ENCODE peak calls at places on chromosomes 12 and 14, in nine cellular contexts. O is suprapubic skin, N is GM12892, J is prostate gland, W is lower leg skin, E is adrenal gland, L is body of pancreas, K is A549, S is ovary. M is an unnamed sample.

GRCh38 chr12:126040307-126040706 is 975.1 kb downstream of the AACS start:
- DNase-seq in E (no peak), S (no peak), J (no peak), W (no peak), L (no peak), N (no peak), K (no peak), O (no peak), M (no peak)

GRCh38 chr12:49949866-49950265 is 671 bp upstream of the AQP2 start:
- DNase-seq in O (no peak), L (no peak), J (no peak), W (no peak), N (no peak), E (no peak), K (no peak), S (no peak), M (no peak)

GRCh38 chr14:37320106-37320505 is 122.4 kb downstream of the MIPOL1 start:
- DNase-seq in E (no peak), O (no peak), L (no peak), K (no peak), S (no peak), J (no peak), W (no peak), N (no peak), M (no peak)

GRCh38 chr12:110996415-110996814 is 76.0 kb upstream of the MYL2 start:
- DNase-seq in E (no peak), K (no peak), S (no peak), J (no peak), W (no peak), N (no peak), L (no peak), O (no peak), M (no peak)

GRCh38 chr12:30243426-30243825 is 452.2 kb downstream of the IPO8 start:
- DNase-seq in E (no peak), S (no peak), N (no peak), K (no peak), O (no peak), W (no peak), J (no peak), L (no peak), M (no peak)

GRCh38 chr12:113860950-113861349 is 105.2 kb downstream of the RBM19 start:
- DNase-seq in S (no peak), K (peak), J (no peak), W (no peak), E (no peak), O (no peak), N (no peak), L (no peak), M (peak)

GRCh38 chr14:99562848-99563748 is 40.9 kb downstream of the CCDC85C start:
- DNase-seq in W (no peak), E (peak), J (peak), K (peak), N (no peak), S (peak), O (no peak), L (peak), M (peak)

GRCh38 chr12:2960432-2960956 is 1.3 kb downstream of the TEAD4 start:
- DNase-seq in O (no peak), N (no peak), L (no peak), W (no peak), S (no peak), K (peak), J (no peak), E (no peak), M (peak)

GRCh38 chr12:115004469-115005146 is 320.6 kb upstream of the TBX3 start:
- DNase-seq in S (no peak), W (no peak), K (no peak), E (no peak), N (no peak), J (peak), L (no peak), O (no peak), M (no peak)

GRCh38 chr14:105498430-105499255 is 7.6 kb downstream of the TEDC1 start:
- DNase-seq in E (no peak), K (no peak), W (no peak), L (no peak), J (no peak), S (no peak), N (peak), O (no peak), M (no peak)

GRCh38 chr12:39372929-39373328 is 70.0 kb downstream of the KIF21A start:
- DNase-seq in O (no peak), S (no peak), K (no peak), E (no peak), W (no peak), L (no peak), N (no peak), J (no peak), M (no peak)

GRCh38 chr12:131628766-131629448 is 82.0 kb upstream of the SFSWAP start:
- DNase-seq in L (no peak), N (no peak), O (no peak), J (no peak), E (no peak), K (no peak), S (no peak), W (no peak), M (no peak)

GRCh38 chr14:33800735-33801163 is 150.1 kb downstream of the EGLN3 start:
- DNase-seq in K (no peak), E (no peak), L (no peak), W (no peak), O (no peak), N (no peak), J (no peak), S (no peak), M (no peak)

GRCh38 chr12:26614217-26614616 is 218.8 kb downstream of the ITPR2 start:
- DNase-seq in E (no peak), J (no peak), O (no peak), L (peak), N (no peak), K (no peak), W (no peak), S (no peak), M (no peak)

GRCh38 chr14:85532981-85533820 is 3.3 kb downstream of the FLRT2 start:
- DNase-seq in W (peak), N (no peak), L (peak), S (peak), K (peak), E (peak), J (peak), O (peak), M (no peak)

GRCh38 chr14:35368139-35368460 is 36.4 kb downstream of the NFKBIA start:
- DNase-seq in N (no peak), O (no peak), L (no peak), W (no peak), K (no peak), S (no peak), E (no peak), J (no peak), M (no peak)

GRCh38 chr14:100049220-100049619 is 16.0 kb upstream of the EVL start:
- DNase-seq in K (no peak), N (no peak), O (no peak), L (no peak), J (no peak), E (no peak), S (no peak), W (no peak), M (no peak)

GRCh38 chr12:47808574-47809380 is 10.9 kb downstream of the HDAC7 start:
- DNase-seq in S (no peak), L (no peak), N (no peak), W (no peak), K (peak), J (no peak), O (no peak), E (no peak), M (peak)

GRCh38 chr12:88600272-88600671 is 20.0 kb upstream of the KITLG start:
- DNase-seq in K (no peak), L (no peak), J (no peak), O (no peak), W (no peak), N (no peak), E (no peak), S (no peak), M (peak)

GRCh38 chr12:92186038-92186470 is 40.4 kb upstream of the BTG1 start:
- DNase-seq in E (no peak), N (no peak), J (no peak), O (no peak), L (no peak), W (no peak), S (no peak), K (no peak), M (no peak)

GRCh38 chr12:56629459-56630179 is 507 bp downstream of the BAZ2A start:
- DNase-seq in L (peak), S (peak), N (no peak), W (peak), J (no peak), K (peak), E (no peak), O (no peak), M (peak)

GRCh38 chr12:130761537-130762318 is 45.6 kb upstream of the RIMBP2 start:
- DNase-seq in N (peak), S (peak), W (no peak), K (peak), E (peak), J (peak), O (no peak), L (peak), M (peak)

GRCh38 chr14:33811731-33812130 is 139.1 kb downstream of the EGLN3 start:
- DNase-seq in J (no peak), N (no peak), S (no peak), K (no peak), O (no peak), E (no peak), W (no peak), L (no peak), M (no peak)

GRCh38 chr12:97637770-97638169 is 175.2 kb downstream of the RMST start:
- DNase-seq in O (no peak), L (no peak), K (no peak), W (no peak), E (no peak), N (no peak), S (no peak), J (no peak), M (no peak)

GRCh38 chr12:64395739-64396138 is 5.2 kb upstream of the C12orf56 start:
- DNase-seq in K (no peak), L (no peak), S (no peak), N (no peak), O (no peak), E (no peak), W (no peak), J (no peak), M (no peak)

GRCh38 chr14:88825078-88825458 is 617 bp downstream of the TTC8 start:
- DNase-seq in L (no peak), O (no peak), W (no peak), N (no peak), J (no peak), S (no peak), K (peak), E (no peak), M (no peak)

GRCh38 chr12:94147991-94148840 is at the start of gene PLXNC1:
- DNase-seq in L (no peak), O (peak), J (no peak), W (peak), K (peak), S (peak), E (peak), N (peak), M (no peak)

GRCh38 chr14:90580381-90581335 is 183.8 kb downstream of the CALM1 start:
- DNase-seq in E (no peak), S (no peak), J (no peak), K (no peak), L (no peak), O (no peak), W (no peak), N (no peak), M (no peak)

GRCh38 chr12:25995906-25996305 is 37.4 kb downstream of the RASSF8 start:
- DNase-seq in W (no peak), J (no peak), N (no peak), E (no peak), O (no peak), S (no peak), K (no peak), L (no peak), M (no peak)

GRCh38 chr12:52181757-52182156 is 10.1 kb downstream of the KRT80 start:
- DNase-seq in J (no peak), O (no peak), N (no peak), E (no peak), L (no peak), K (no peak), S (no peak), W (no peak), M (no peak)

DNA sequence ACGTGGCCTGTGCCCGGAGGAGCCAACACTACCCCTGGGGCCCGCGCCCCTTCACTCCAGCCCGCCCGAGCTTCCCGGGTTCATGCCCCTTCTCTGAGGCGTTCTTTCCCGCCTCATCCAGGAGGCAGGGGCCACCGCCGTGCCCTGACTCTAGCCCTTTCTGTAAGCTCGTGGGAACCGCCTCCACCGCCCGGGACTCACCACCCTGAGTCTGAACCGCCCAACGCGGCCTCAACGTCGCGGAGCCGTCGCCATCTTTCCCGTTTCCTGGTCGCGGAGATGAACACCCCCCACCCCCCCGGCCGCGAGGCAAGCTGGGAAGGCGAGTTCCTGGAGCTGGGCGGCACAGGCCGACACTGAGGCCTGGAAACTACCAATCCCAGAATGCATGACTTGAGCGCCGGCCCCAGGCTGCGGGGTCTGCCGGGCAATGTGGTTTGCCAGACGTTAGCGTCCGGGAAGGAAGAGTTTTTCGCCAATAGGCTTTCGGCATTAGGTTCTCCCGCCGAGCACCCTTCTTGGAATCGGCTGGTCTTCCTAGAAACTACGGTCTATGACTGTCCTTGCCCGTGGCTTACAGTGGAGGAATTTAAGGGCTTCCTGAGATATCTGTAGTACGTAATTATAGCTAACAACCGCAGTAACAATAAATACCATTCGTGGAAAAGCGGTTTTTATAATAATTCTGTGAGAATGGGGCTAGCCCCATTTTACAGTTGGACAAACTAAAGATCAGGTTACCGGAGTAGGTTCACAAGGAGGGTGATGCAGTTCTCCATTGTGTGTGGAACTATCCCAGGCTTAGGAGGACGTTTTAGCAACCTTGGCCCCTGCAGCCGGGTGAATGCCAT is at the start of gene DDX23:
- DNase-seq in L (peak), S (peak), J (peak), E (peak), O (peak), K (peak), N (peak), W (peak), M (peak)
- TF ChIP-seq POLR2A in L (peak), S (peak), J (peak), E (peak), O (no peak), K (peak), N (peak), W (no peak), M (peak)

GRCh38 chr14:39181026-39181692 is 6.1 kb downstream of the PNN start:
- DNase-seq in K (no peak), N (no peak), L (no peak), W (no peak), O (no peak), S (no peak), J (no peak), E (no peak), M (no peak)
- TF ChIP-seq POLR2A in K (no peak), N (peak), L (no peak), W (no peak), O (no peak), S (no peak), J (no peak), E (no peak), M (no peak)

GRCh38 chr12:100267603-100268281 is 765 bp downstream of the SCYL2 start:
- DNase-seq in J (peak), W (no peak), S (no peak), N (no peak), K (no peak), L (no peak), O (no peak), E (no peak), M (no peak)
- TF ChIP-seq POLR2A in J (no peak), W (no peak), S (no peak), N (no peak), K (no peak), L (no peak), O (no peak), E (no peak), M (no peak)

GRCh38 chr12:68364893-68365725 is 32.9 kb upstream of the MDM1 start:
- DNase-seq in J (peak), N (peak), K (peak), S (peak), L (peak), E (peak), W (peak), O (peak), M (peak)
- TF ChIP-seq POLR2A in J (peak), N (peak), K (peak), S (no peak), L (peak), E (peak), W (no peak), O (peak), M (peak)

GRCh38 chr12:6927379-6927991 is at the start of gene ATN1:
- DNase-seq in O (no peak), W (peak), E (peak), N (peak), S (peak), K (peak), J (peak), L (peak), M (no peak)

GRCh38 chr12:6923851-6924250 is 3.9 kb upstream of the ATN1 start:
- DNase-seq in O (no peak), K (no peak), S (peak), W (no peak), N (no peak), J (no peak), E (no peak), L (no peak), M (no peak)

GRCh38 chr12:6923003-6923732 is 4.6 kb upstream of the ATN1 start:
- DNase-seq in L (no peak), N (no peak), J (no peak), E (no peak), O (no peak), K (no peak), W (no peak), S (no peak), M (no peak)

GRCh38 chr12:6925543-6926279 is 2.0 kb upstream of the ATN1 start:
- DNase-seq in W (peak), S (peak), E (peak), K (peak), J (peak), L (peak), N (no peak), O (no peak), M (peak)

GRCh38 chr12:6925239-6925542 is 2.6 kb upstream of the ATN1 start:
- DNase-seq in K (no peak), O (no peak), L (no peak), E (no peak), S (no peak), W (no peak), N (no peak), J (no peak), M (no peak)
- TF ChIP-seq POLR2A in K (no peak), O (no peak), L (no peak), E (no peak), S (no peak), W (no peak), N (no peak), J (peak), M (peak)

DNA sequence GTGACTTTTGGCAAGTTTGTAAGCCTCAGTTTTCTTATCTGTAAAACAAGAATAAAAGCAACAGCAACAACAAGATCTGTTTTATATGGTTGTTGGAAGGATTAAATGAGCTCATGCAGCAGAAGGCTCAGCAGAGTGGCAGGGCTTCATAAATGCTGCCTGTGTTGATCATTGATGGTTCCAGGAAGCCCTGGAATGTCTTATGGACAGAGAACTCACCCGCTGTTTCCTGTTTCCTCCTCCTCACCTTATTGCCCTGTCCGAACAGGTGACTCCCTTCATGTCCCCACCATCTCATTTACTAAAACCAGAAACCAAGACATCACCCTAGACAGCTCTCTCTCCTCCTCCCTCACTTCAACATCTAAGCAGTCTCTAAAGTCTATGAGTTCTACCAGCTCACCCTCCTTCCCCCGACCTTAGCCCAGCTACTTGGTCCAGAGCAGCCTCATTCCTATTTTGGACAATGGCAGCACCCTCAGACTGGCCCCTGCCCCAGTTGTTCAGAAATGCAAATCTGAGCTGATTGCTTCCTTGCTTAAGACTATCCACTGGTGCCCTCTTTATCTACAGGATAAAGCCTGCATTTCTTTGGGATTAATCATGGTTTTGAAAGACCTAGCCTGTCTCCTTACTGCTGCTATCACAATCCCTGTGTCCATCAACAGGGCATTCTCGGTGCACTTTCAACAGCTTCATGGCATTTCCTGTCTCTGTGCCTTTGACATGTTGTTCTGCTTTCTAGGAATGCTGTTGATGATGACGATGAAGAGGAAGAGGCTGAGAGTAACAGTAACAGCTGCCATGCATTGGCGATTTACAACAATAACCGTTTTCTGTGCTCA is 21.4 kb upstream of the GSG1 start:
- DNase-seq in S (no peak), E (no peak), J (no peak), K (no peak), N (no peak), L (no peak), O (no peak), W (no peak), M (peak)
- TF ChIP-seq POLR2A in S (no peak), E (no peak), J (no peak), K (no peak), N (no peak), L (no peak), O (no peak), W (no peak), M (no peak)

DNA sequence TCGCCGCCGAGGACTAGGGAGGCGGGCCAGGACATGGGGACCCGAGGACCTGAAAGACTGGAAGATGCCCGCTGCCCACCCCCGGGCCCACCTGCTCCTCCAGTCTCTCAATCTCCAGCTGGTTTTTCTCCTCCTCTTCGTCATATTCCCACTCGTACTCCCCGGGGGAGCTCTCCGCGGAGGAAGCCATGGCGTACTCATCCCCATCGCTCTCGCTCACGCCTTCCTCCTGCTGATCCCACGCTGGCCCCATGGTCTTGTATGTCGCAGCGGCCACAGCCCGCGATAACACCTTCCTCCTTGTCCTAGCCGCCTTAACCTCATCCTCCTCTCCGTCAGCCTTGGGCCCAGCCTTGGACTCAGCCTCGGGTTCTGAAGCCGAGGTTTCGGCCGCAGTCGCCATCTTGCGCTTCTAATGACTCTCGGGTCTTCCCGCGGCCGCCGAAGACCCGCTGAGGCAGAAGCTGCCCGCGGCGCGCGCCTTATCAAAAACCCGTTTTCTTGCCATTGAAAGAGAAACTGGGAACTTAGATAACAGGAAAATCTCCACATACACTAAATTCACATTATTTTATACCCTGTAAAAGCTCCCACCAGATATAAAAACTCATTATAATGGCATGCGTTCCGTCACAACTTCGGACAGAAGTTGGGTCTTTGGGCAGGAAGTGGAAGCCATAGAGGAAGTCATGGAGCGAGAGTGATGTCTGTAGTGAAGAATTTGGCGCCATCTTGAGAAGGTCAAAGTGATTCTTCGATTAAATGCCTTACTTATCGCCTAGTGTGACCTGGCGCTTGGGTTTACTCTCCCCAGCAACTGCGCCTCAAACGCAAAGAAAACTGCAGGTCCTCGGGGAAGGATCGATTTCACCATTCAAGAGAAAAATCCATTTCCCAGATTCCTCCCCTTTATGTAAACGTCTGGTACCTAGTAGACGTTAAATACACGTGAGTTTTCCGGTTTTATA is at the start of gene SART3:
- DNase-seq in W (peak), N (peak), E (peak), K (peak), S (peak), O (peak), J (peak), L (peak), M (peak)
- TF ChIP-seq POLR2A in W (no peak), N (peak), E (peak), K (peak), S (peak), O (no peak), J (peak), L (no peak), M (peak)

M was measured in H54.